ENCODE peak calls at places on chromosomes 13 and 19, in seven cellular contexts. Q, V, Z, C, K, I and L are unnamed samples.
A peak's percentile ranks its signal among the peaks of the same experiment; 100 is the strongest.

GRCh38 chr19:31448221-31448657 is 99.0 kb upstream of the TSHZ3 start:
- DNase-seq in V (no peak), Q (peak; percentile 83), Z (peak; percentile 62), I (peak; percentile 26), K (peak; percentile 36), C (no peak), L (peak; percentile 26)

GRCh38 chr13:41610426-41610825 is 153.1 kb downstream of the RGCC start:
- DNase-seq in V (no peak), K (no peak), I (peak; percentile 27), Z (no peak), C (no peak), Q (no peak), L (peak; percentile 57)

GRCh38 chr13:85631801-85632200 is 167.4 kb downstream of the SLITRK6 start:
- DNase-seq in Q (no peak), C (no peak), K (no peak), V (no peak), I (no peak), Z (no peak), L (no peak)

GRCh38 chr13:59890064-59890463 is 273.7 kb downstream of the DIAPH3 start:
- DNase-seq in I (no peak), K (no peak), C (no peak), V (no peak), Q (no peak), Z (no peak), L (no peak)

GRCh38 chr13:51728972-51729371 is 75.0 kb downstream of the DHRS12 start:
- DNase-seq in K (no peak), Q (no peak), I (no peak), V (no peak), Z (no peak), C (no peak), L (no peak)

GRCh38 chr19:41357746-41358145 is 4.0 kb upstream of the TGFB1 start:
- DNase-seq in I (no peak), Z (no peak), C (no peak), V (no peak), Q (no peak), K (peak; percentile 8), L (peak; percentile 38)

GRCh38 chr13:95207769-95208366 is 93.4 kb downstream of the ABCC4 start:
- DNase-seq in Q (no peak), I (no peak), C (no peak), V (no peak), K (peak; percentile 79), Z (no peak), L (no peak)

GRCh38 chr19:53507523-53508442 is 30.2 kb upstream of the ZNF331 start:
- DNase-seq in I (no peak), Q (no peak), Z (no peak), C (no peak), V (no peak), K (no peak), L (no peak)

GRCh38 chr13:97250560-97250959 is 28.4 kb downstream of the MBNL2 start:
- DNase-seq in Z (no peak), C (no peak), V (no peak), K (no peak), I (no peak), Q (no peak), L (no peak)

GRCh38 chr13:28590450-28590849 is 68.5 kb upstream of the POMP start:
- DNase-seq in Q (no peak), Z (no peak), I (no peak), C (no peak), V (no peak), K (no peak), L (no peak)

GRCh38 chr19:5585461-5586299 is 17.9 kb upstream of the TINCR start:
- DNase-seq in K (peak; percentile 52), Z (no peak), C (peak; percentile 85), Q (no peak), I (no peak), V (no peak), L (no peak)

GRCh38 chr19:55640043-55640576 is 692 bp upstream of the ZNF580 start:
- DNase-seq in V (no peak), Z (peak; percentile 78), C (no peak), Q (no peak), I (peak; percentile 71), K (peak; percentile 83), L (peak; percentile 78)

GRCh38 chr13:38814331-38814730 is 127.5 kb downstream of the FREM2 start:
- DNase-seq in K (no peak), V (no peak), C (no peak), Z (no peak), Q (no peak), I (peak; percentile 51), L (peak; percentile 71)

GRCh38 chr13:72692884-72693514 is 34.4 kb downstream of the MZT1 start:
- DNase-seq in Z (no peak), Q (no peak), V (no peak), C (no peak), I (no peak), K (no peak), L (no peak)

GRCh38 chr19:14248578-14249011 is 42.6 kb upstream of the ADGRL1 start:
- DNase-seq in V (no peak), Z (peak; percentile 62), K (peak; percentile 85), I (no peak), Q (no peak), C (no peak), L (peak; percentile 77)

GRCh38 chr13:59877933-59878332 is 285.8 kb downstream of the DIAPH3 start:
- DNase-seq in C (no peak), K (no peak), Z (no peak), Q (no peak), V (no peak), I (no peak), L (no peak)

GRCh38 chr13:38167164-38167822 is 182.4 kb upstream of the UFM1 start:
- DNase-seq in Z (no peak), C (no peak), K (no peak), Q (no peak), V (no peak), I (no peak), L (no peak)

GRCh38 chr19:47228937-47229673 is 1.9 kb downstream of the BBC3 start:
- DNase-seq in V (no peak), K (no peak), Q (no peak), Z (no peak), I (no peak), C (no peak), L (no peak)

GRCh38 chr19:46610413-46610775 is 9.3 kb downstream of the CALM3 start:
- DNase-seq in V (no peak), C (no peak), Q (peak; percentile 66), K (peak; percentile 5), Z (no peak), I (no peak), L (no peak)

GRCh38 chr13:108495686-108496363 is 133.6 kb upstream of the MYO16 start:
- DNase-seq in C (peak; percentile 76), I (no peak), Z (no peak), K (peak; percentile 57), V (no peak), Q (no peak), L (no peak)

GRCh38 chr19:41586064-41586463 is 10.1 kb downstream of the CEACAM21 start:
- DNase-seq in Z (no peak), V (no peak), I (no peak), K (no peak), Q (no peak), C (no peak), L (no peak)

GRCh38 chr13:99436686-99437416 is 64.4 kb upstream of the TM9SF2 start:
- DNase-seq in C (peak; percentile 97), V (peak; percentile 42), I (peak; percentile 91), Q (peak; percentile 94), K (peak; percentile 86), Z (peak; percentile 87), L (peak; percentile 92)

GRCh38 chr13:110347088-110347487 is 40.0 kb downstream of the COL4A2 start:
- DNase-seq in Q (no peak), V (no peak), Z (no peak), C (no peak), K (no peak), I (no peak), L (no peak)
- H3K4me3 ChIP-seq in Q (no peak overlapping the region), V (no peak overlapping the region), Z (no peak overlapping the region), C (no peak overlapping the region), K (peak overlapping the region; percentile 36), I (no peak overlapping the region), L (no peak overlapping the region)

GRCh38 chr19:45420871-45421270 is 2.8 kb downstream of the ERCC1 start:
- DNase-seq in K (no peak), Q (no peak), C (no peak), I (no peak), V (no peak), Z (no peak), L (no peak)
- TF ChIP-seq EP300 in K (no peak), Q (no peak), C (no peak), I (no peak), V (no peak), Z (no peak), L (no peak)

GRCh38 chr13:110913911-110914292 is 967 bp downstream of the ANKRD10 start:
- DNase-seq in K (no peak), C (no peak), Q (no peak), I (no peak), Z (no peak), V (peak; percentile 10), L (no peak)
- H3K4me3 ChIP-seq in K (peak overlapping the region; percentile 90), C (peak overlapping the region; percentile 96), Q (peak overlapping the region; percentile 77), I (peak overlapping the region; percentile 90), Z (peak overlapping the region; percentile 100), V (peak overlapping the region; percentile 99), L (peak overlapping the region; percentile 95)

DNA sequence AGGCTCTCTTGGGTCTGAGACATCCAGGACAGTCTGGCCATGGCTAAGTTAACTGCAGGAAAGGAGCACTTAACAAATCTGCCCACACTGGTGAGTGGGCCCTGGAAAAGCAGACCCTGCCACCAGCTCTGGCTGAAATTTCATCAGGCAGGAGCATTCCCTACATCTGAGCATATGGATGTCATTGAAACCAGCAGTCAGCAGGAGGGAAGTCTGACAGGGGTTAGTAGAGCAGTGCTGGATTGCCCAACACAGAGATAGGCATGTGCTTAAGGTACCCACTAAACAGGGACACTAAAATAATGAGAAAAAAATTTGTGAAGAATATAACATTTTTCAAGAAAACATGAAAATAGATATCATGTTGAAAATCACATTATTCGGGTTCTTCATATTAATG is 13.6 kb upstream of the ACOD1 start:
- DNase-seq in Q (no peak), V (no peak), K (peak; percentile 8), C (no peak), Z (no peak), I (no peak), L (no peak)
- TF ChIP-seq EP300 in Q (no peak), V (no peak), K (no peak), C (no peak), Z (no peak), I (no peak), L (no peak)

DNA sequence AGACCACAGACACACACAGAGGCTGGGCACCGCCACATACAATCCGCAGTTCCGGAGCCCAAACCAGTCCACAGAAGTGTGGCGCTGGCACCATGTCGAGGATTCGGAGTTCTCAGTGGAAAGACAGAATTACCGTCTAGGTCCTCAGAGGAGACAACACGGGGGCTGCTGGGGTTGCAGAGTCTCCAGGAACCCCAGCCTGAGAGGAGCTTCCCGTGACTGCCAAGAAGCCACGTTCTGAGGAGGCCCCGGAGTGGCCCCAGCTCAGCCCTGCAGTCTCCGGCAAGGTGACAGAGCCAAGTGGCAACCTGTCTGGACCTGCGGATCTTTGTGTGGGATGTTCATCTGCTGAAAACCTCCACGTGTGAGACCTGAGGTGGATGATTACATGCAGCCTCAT is 7.3 kb upstream of the ADPRHL1 start:
- DNase-seq in Q (no peak), K (no peak), I (no peak), Z (no peak), C (no peak), V (no peak), L (no peak)
- H3K4me3 ChIP-seq in Q (no peak overlapping the region), K (no peak overlapping the region), I (no peak overlapping the region), Z (no peak overlapping the region), C (no peak overlapping the region), V (no peak overlapping the region), L (peak overlapping the region; percentile 8)